ENCODE peak calls at places on chromosomes 13 and 19, in five cellular contexts. J is type B pancreatic cell, Y is NCI-H460, I is smooth muscle cell of the brain vasculature, R is kidney tubule cell. B is an unnamed sample.

GRCh38 chr19:8334458-8335342 is 8.4 kb downstream of the KANK3 start:
- DNase-seq in R (peak; percentile 70), I (no peak), J (peak; percentile 76), Y (peak; percentile 74), B (no peak)

GRCh38 chr19:19094513-19094912 is 30.7 kb downstream of the SLC25A42 start:
- DNase-seq in J (no peak), Y (no peak), I (no peak), R (no peak), B (no peak)

GRCh38 chr13:113832204-113832603 is 31.7 kb downstream of the GAS6 start:
- DNase-seq in Y (no peak), I (no peak), J (no peak), R (no peak), B (no peak)

GRCh38 chr19:45817725-45818301 is 2.7 kb upstream of the RSPH6A start:
- DNase-seq in J (no peak), R (peak; percentile 16), Y (no peak), I (no peak), B (no peak)

GRCh38 chr19:16062789-16063188 is 13.5 kb upstream of the TPM4 start:
- DNase-seq in I (no peak), Y (no peak), R (peak; percentile 43), J (no peak), B (no peak)

GRCh38 chr19:55146648-55147218 is 2.3 kb downstream of the TNNT1 start:
- DNase-seq in J (no peak), R (peak; percentile 17), I (no peak), Y (no peak), B (no peak)

GRCh38 chr13:23583491-23583890 is 13.3 kb downstream of the TNFRSF19 start:
- DNase-seq in J (no peak), I (no peak), R (no peak), Y (no peak), B (no peak)

GRCh38 chr13:33751151-33751550 is 66.8 kb upstream of the RFC3 start:
- DNase-seq in J (no peak), Y (no peak), R (no peak), I (no peak), B (no peak)

GRCh38 chr19:41879670-41880328 is 2.7 kb downstream of the CD79A start:
- DNase-seq in I (no peak), Y (no peak), R (no peak), J (no peak), B (no peak)

GRCh38 chr13:47420012-47420411 is 523.2 kb upstream of the HTR2A start:
- DNase-seq in I (no peak), R (no peak), Y (no peak), J (no peak), B (no peak)

GRCh38 chr19:44677019-44677809 is 5.9 kb downstream of the CEACAM19 start:
- DNase-seq in R (peak; percentile 69), J (no peak), I (no peak), Y (peak; percentile 52), B (peak; percentile 46)

GRCh38 chr13:32538234-32538620 is 368 bp downstream of the N4BP2L2 start:
- DNase-seq in Y (peak; percentile 3), J (no peak), R (no peak), I (peak; percentile 12), B (no peak)

GRCh38 chr19:2983351-2984195 is 6.2 kb downstream of the TLE6 start:
- DNase-seq in I (peak; percentile 47), J (peak; percentile 79), Y (no peak), R (peak; percentile 53), B (peak; percentile 0)

GRCh38 chr19:58551577-58552471 is 3.1 kb downstream of the CHMP2A start:
- DNase-seq in Y (no peak), R (no peak), J (no peak), I (no peak), B (no peak)

GRCh38 chr13:20814224-20814910 is 40.6 kb upstream of the EEF1AKMT1 start:
- DNase-seq in Y (no peak), J (no peak), R (peak; percentile 78), I (peak; percentile 69), B (peak; percentile 58)

GRCh38 chr13:37306778-37307544 is 201.5 kb upstream of the CSNK1A1L start:
- DNase-seq in I (peak; percentile 55), R (peak; percentile 87), Y (no peak), J (no peak), B (peak; percentile 43)

GRCh38 chr19:6030214-6030507 is 52.2 kb upstream of the RANBP3 start:
- DNase-seq in I (no peak), J (no peak), Y (no peak), R (peak; percentile 39), B (peak; percentile 10)

GRCh38 chr13:24301911-24302310 is 7.5 kb upstream of the C1QTNF9 start:
- DNase-seq in I (no peak), J (no peak), R (no peak), Y (no peak), B (no peak)

GRCh38 chr13:98774776-98775175 is 22.3 kb upstream of the SLC15A1 start:
- DNase-seq in Y (no peak), I (no peak), J (no peak), R (no peak), B (no peak)

GRCh38 chr19:3671680-3672574 is 28.3 kb downstream of the PIP5K1C start:
- DNase-seq in Y (no peak), J (no peak), I (no peak), R (no peak), B (no peak)

GRCh38 chr13:40672310-40673060 is 6.0 kb upstream of the FOXO1 start:
- DNase-seq in J (no peak), R (peak; percentile 57), Y (peak; percentile 51), I (peak; percentile 57), B (peak; percentile 71)